ENCODE peak calls at places on chromosomes 1 and 21, in seven cellular contexts. One of them, this sample, is unnamed.

GRCh38 chr1:7541629-7542028 is 229.5 kb upstream of the VAMP3 start:
- DNase-seq in hepatocyte: peak
- DNase-seq in AML-193: no peak
- DNase-seq in EH: no peak
- DNase-seq in NCI-H2171: no peak
- DNase-seq in left ventricle myocardium inferior: no peak
- DNase-seq in amniotic stem cell: no peak
- DNase-seq in this sample: peak

GRCh38 chr1:116195077-116195868 is 84.1 kb downstream of the MAB21L3 start:
- DNase-seq in hepatocyte: no peak
- DNase-seq in AML-193: no peak
- DNase-seq in EH: no peak
- DNase-seq in NCI-H2171: no peak
- DNase-seq in left ventricle myocardium inferior: no peak
- DNase-seq in amniotic stem cell: no peak
- DNase-seq in this sample: no peak

GRCh38 chr1:200290010-200290685 is 119.7 kb downstream of the ZNF281 start:
- DNase-seq in hepatocyte: no peak
- DNase-seq in AML-193: no peak
- DNase-seq in EH: no peak
- DNase-seq in NCI-H2171: no peak
- DNase-seq in left ventricle myocardium inferior: no peak
- DNase-seq in amniotic stem cell: no peak
- DNase-seq in this sample: no peak

GRCh38 chr1:107153033-107153432 is 12.2 kb downstream of the NTNG1 start:
- DNase-seq in hepatocyte: no peak
- DNase-seq in AML-193: no peak
- DNase-seq in EH: no peak
- DNase-seq in NCI-H2171: no peak
- DNase-seq in left ventricle myocardium inferior: no peak
- DNase-seq in amniotic stem cell: no peak
- DNase-seq in this sample: no peak

GRCh38 chr1:153563339-153563952 is 2.2 kb downstream of the S100A2 start:
- DNase-seq in hepatocyte: no peak
- DNase-seq in AML-193: no peak
- DNase-seq in EH: no peak
- DNase-seq in NCI-H2171: no peak
- DNase-seq in left ventricle myocardium inferior: no peak
- DNase-seq in amniotic stem cell: no peak
- DNase-seq in this sample: no peak

GRCh38 chr21:46605759-46606426 is 1.0 kb upstream of the S100B start:
- DNase-seq in hepatocyte: no peak
- DNase-seq in AML-193: peak
- DNase-seq in EH: no peak
- DNase-seq in NCI-H2171: no peak
- DNase-seq in left ventricle myocardium inferior: peak
- DNase-seq in amniotic stem cell: no peak
- DNase-seq in this sample: no peak

GRCh38 chr1:85581138-85581801 is 709 bp downstream of the CCN1 start:
- DNase-seq in hepatocyte: peak
- DNase-seq in AML-193: no peak
- DNase-seq in EH: peak
- DNase-seq in NCI-H2171: peak
- DNase-seq in left ventricle myocardium inferior: peak
- DNase-seq in amniotic stem cell: no peak
- DNase-seq in this sample: peak

GRCh38 chr1:66048011-66048410 is 255.3 kb downstream of the PDE4B start:
- DNase-seq in hepatocyte: no peak
- DNase-seq in AML-193: no peak
- DNase-seq in EH: peak
- DNase-seq in NCI-H2171: no peak
- DNase-seq in left ventricle myocardium inferior: no peak
- DNase-seq in amniotic stem cell: no peak
- DNase-seq in this sample: no peak

GRCh38 chr1:10634428-10635384 is 160.0 kb downstream of the PEX14 start:
- DNase-seq in hepatocyte: no peak
- DNase-seq in AML-193: no peak
- DNase-seq in EH: peak
- DNase-seq in NCI-H2171: peak
- DNase-seq in left ventricle myocardium inferior: no peak
- DNase-seq in amniotic stem cell: no peak
- DNase-seq in this sample: no peak

GRCh38 chr1:64686828-64687724 is 57.8 kb upstream of the RAVER2 start:
- DNase-seq in hepatocyte: peak
- DNase-seq in AML-193: peak
- DNase-seq in EH: peak
- DNase-seq in NCI-H2171: no peak
- DNase-seq in left ventricle myocardium inferior: no peak
- DNase-seq in amniotic stem cell: no peak
- DNase-seq in this sample: peak

GRCh38 chr1:162670928-162671663 is 38.8 kb downstream of the DDR2 start:
- DNase-seq in hepatocyte: no peak
- DNase-seq in AML-193: no peak
- DNase-seq in EH: peak
- DNase-seq in NCI-H2171: no peak
- DNase-seq in left ventricle myocardium inferior: no peak
- DNase-seq in amniotic stem cell: peak
- DNase-seq in this sample: peak

GRCh38 chr1:31875636-31876236 is 59.9 kb upstream of the SPOCD1 start:
- DNase-seq in hepatocyte: peak
- DNase-seq in AML-193: no peak
- DNase-seq in EH: no peak
- DNase-seq in NCI-H2171: no peak
- DNase-seq in left ventricle myocardium inferior: no peak
- DNase-seq in amniotic stem cell: no peak
- DNase-seq in this sample: no peak

GRCh38 chr1:17869826-17870225 is 114.7 kb downstream of the ACTL8 start:
- DNase-seq in hepatocyte: no peak
- DNase-seq in AML-193: no peak
- DNase-seq in EH: peak
- DNase-seq in NCI-H2171: no peak
- DNase-seq in left ventricle myocardium inferior: no peak
- DNase-seq in amniotic stem cell: no peak
- DNase-seq in this sample: no peak

GRCh38 chr1:183912265-183912886 is 107.5 kb downstream of the RGL1 start:
- DNase-seq in hepatocyte: no peak
- DNase-seq in AML-193: no peak
- DNase-seq in EH: no peak
- DNase-seq in NCI-H2171: no peak
- DNase-seq in left ventricle myocardium inferior: no peak
- DNase-seq in amniotic stem cell: no peak
- DNase-seq in this sample: no peak

GRCh38 chr1:61237659-61238370 is 155.5 kb downstream of the NFIA start:
- DNase-seq in hepatocyte: no peak
- DNase-seq in AML-193: no peak
- DNase-seq in EH: no peak
- DNase-seq in NCI-H2171: no peak
- DNase-seq in left ventricle myocardium inferior: no peak
- DNase-seq in amniotic stem cell: no peak
- DNase-seq in this sample: no peak

GRCh38 chr1:22636369-22636768 is at the start of gene C1QA:
- DNase-seq in hepatocyte: no peak
- DNase-seq in AML-193: no peak
- DNase-seq in EH: no peak
- DNase-seq in NCI-H2171: no peak
- DNase-seq in left ventricle myocardium inferior: peak
- DNase-seq in amniotic stem cell: no peak
- DNase-seq in this sample: no peak

GRCh38 chr1:178541829-178542553 is 29.1 kb downstream of the TEX35 start:
- DNase-seq in hepatocyte: peak
- DNase-seq in AML-193: peak
- DNase-seq in EH: no peak
- DNase-seq in NCI-H2171: peak
- DNase-seq in left ventricle myocardium inferior: no peak
- DNase-seq in amniotic stem cell: no peak
- DNase-seq in this sample: peak

GRCh38 chr21:45336870-45337269 is 49.2 kb upstream of the POFUT2 start:
- DNase-seq in hepatocyte: no peak
- DNase-seq in AML-193: no peak
- DNase-seq in EH: peak
- DNase-seq in NCI-H2171: no peak
- DNase-seq in left ventricle myocardium inferior: peak
- DNase-seq in amniotic stem cell: no peak
- DNase-seq in this sample: no peak

GRCh38 chr1:211323156-211324063 is 3.2 kb upstream of the TRAF5 start:
- DNase-seq in hepatocyte: peak
- DNase-seq in AML-193: peak
- DNase-seq in EH: peak
- DNase-seq in NCI-H2171: peak
- DNase-seq in left ventricle myocardium inferior: no peak
- DNase-seq in amniotic stem cell: peak
- DNase-seq in this sample: peak

GRCh38 chr1:54582566-54583306 is 34.7 kb downstream of the ACOT11 start:
- DNase-seq in hepatocyte: no peak
- DNase-seq in AML-193: no peak
- DNase-seq in EH: no peak
- DNase-seq in NCI-H2171: no peak
- DNase-seq in left ventricle myocardium inferior: no peak
- DNase-seq in amniotic stem cell: no peak
- DNase-seq in this sample: no peak

GRCh38 chr1:93614550-93615200 is 67.0 kb downstream of the BCAR3 start:
- DNase-seq in hepatocyte: no peak
- DNase-seq in AML-193: no peak
- DNase-seq in EH: no peak
- DNase-seq in NCI-H2171: no peak
- DNase-seq in left ventricle myocardium inferior: no peak
- DNase-seq in amniotic stem cell: peak
- DNase-seq in this sample: no peak

GRCh38 chr21:41636636-41637625 is 129.0 kb upstream of the TMPRSS2 start:
- DNase-seq in hepatocyte: no peak
- DNase-seq in AML-193: no peak
- DNase-seq in EH: no peak
- DNase-seq in NCI-H2171: no peak
- DNase-seq in left ventricle myocardium inferior: no peak
- DNase-seq in amniotic stem cell: no peak
- DNase-seq in this sample: no peak

GRCh38 chr1:940121-941026 is 16.7 kb downstream of the SAMD11 start:
- DNase-seq in hepatocyte: peak
- DNase-seq in AML-193: no peak
- DNase-seq in EH: peak
- DNase-seq in NCI-H2171: peak
- DNase-seq in left ventricle myocardium inferior: peak
- DNase-seq in amniotic stem cell: no peak
- DNase-seq in this sample: peak

GRCh38 chr1:186710696-186711095 is 30.5 kb upstream of the PTGS2 start:
- DNase-seq in hepatocyte: no peak
- DNase-seq in AML-193: no peak
- DNase-seq in EH: no peak
- DNase-seq in NCI-H2171: no peak
- DNase-seq in left ventricle myocardium inferior: no peak
- DNase-seq in amniotic stem cell: no peak
- DNase-seq in this sample: no peak

GRCh38 chr21:44962481-44962966 is 22.7 kb downstream of the SLX9 start:
- DNase-seq in hepatocyte: peak
- DNase-seq in AML-193: no peak
- DNase-seq in EH: peak
- DNase-seq in NCI-H2171: no peak
- DNase-seq in left ventricle myocardium inferior: no peak
- DNase-seq in amniotic stem cell: peak
- DNase-seq in this sample: peak

GRCh38 chr1:111738133-111738435 is 1.1 kb downstream of the INKA2 start:
- DNase-seq in hepatocyte: no peak
- DNase-seq in AML-193: no peak
- DNase-seq in EH: no peak
- DNase-seq in NCI-H2171: no peak
- DNase-seq in left ventricle myocardium inferior: no peak
- DNase-seq in amniotic stem cell: no peak
- DNase-seq in this sample: no peak

GRCh38 chr1:58901008-58901407 is 117.2 kb upstream of the JUN start:
- DNase-seq in hepatocyte: no peak
- DNase-seq in AML-193: no peak
- DNase-seq in EH: peak
- DNase-seq in NCI-H2171: no peak
- DNase-seq in left ventricle myocardium inferior: no peak
- DNase-seq in amniotic stem cell: no peak
- DNase-seq in this sample: no peak

GRCh38 chr21:18666725-18667124 is 263.1 kb upstream of the TMPRSS15 start:
- DNase-seq in hepatocyte: no peak
- DNase-seq in AML-193: no peak
- DNase-seq in EH: no peak
- DNase-seq in NCI-H2171: no peak
- DNase-seq in left ventricle myocardium inferior: no peak
- DNase-seq in amniotic stem cell: no peak
- DNase-seq in this sample: no peak

GRCh38 chr1:33288976-33289857 is 31.7 kb downstream of the A3GALT2 start:
- DNase-seq in hepatocyte: no peak
- DNase-seq in AML-193: no peak
- DNase-seq in EH: no peak
- DNase-seq in NCI-H2171: no peak
- DNase-seq in left ventricle myocardium inferior: no peak
- DNase-seq in amniotic stem cell: no peak
- DNase-seq in this sample: no peak

GRCh38 chr1:113042336-113043143 is 30.5 kb upstream of the LRIG2 start:
- DNase-seq in hepatocyte: peak
- DNase-seq in AML-193: peak
- DNase-seq in EH: peak
- DNase-seq in NCI-H2171: no peak
- DNase-seq in left ventricle myocardium inferior: peak
- DNase-seq in amniotic stem cell: peak
- DNase-seq in this sample: peak

GRCh38 chr1:115428262-115428661 is 90.2 kb upstream of the NGF start:
- DNase-seq in hepatocyte: no peak
- DNase-seq in AML-193: no peak
- DNase-seq in EH: peak
- DNase-seq in NCI-H2171: no peak
- DNase-seq in left ventricle myocardium inferior: no peak
- DNase-seq in amniotic stem cell: no peak
- DNase-seq in this sample: no peak